ENCODE peak calls at places on chromosomes 13 and 19, in eight cellular contexts. A is psoas muscle; O is neural progenitor cell; M is CD8-positive, alpha-beta T cell; D is Peyer's patch; W is HCT116; B is thoracic aorta; P is adrenal gland. L is an unnamed sample.

GRCh38 chr13:27792393-27793218 is at the start of gene GSX1:
- DNase-seq in B (no peak), M (peak; percentile 11), O (peak; percentile 96), A (peak; percentile 72), W (no peak), D (no peak), P (peak; percentile 80), L (no peak)

GRCh38 chr19:17942181-17942580 is 9.4 kb downstream of the CCDC124 start:
- DNase-seq in W (no peak), O (no peak), P (no peak), D (no peak), B (no peak), M (no peak), A (no peak), L (no peak)

GRCh38 chr19:50515168-50515561 is 1.5 kb upstream of the ASPDH start:
- DNase-seq in M (no peak), O (no peak), D (no peak), P (no peak), B (no peak), A (no peak), W (no peak), L (no peak)

GRCh38 chr19:51690359-51691121 is 2.6 kb upstream of the SPACA6 start:
- DNase-seq in P (peak; percentile 71), W (no peak), D (peak; percentile 35), A (peak; percentile 80), O (peak; percentile 87), B (no peak), M (peak; percentile 23), L (no peak)

GRCh38 chr13:40315416-40316064 is 350.9 kb downstream of the FOXO1 start:
- DNase-seq in A (no peak), O (no peak), P (peak; percentile 59), M (peak; percentile 27), D (no peak), B (no peak), W (no peak), L (no peak)

GRCh38 chr13:25469179-25469545 is 97.4 kb downstream of the ATP8A2 start:
- DNase-seq in W (no peak), A (no peak), D (no peak), B (no peak), P (no peak), O (no peak), M (no peak), L (no peak)

GRCh38 chr13:40348096-40348679 is 318.3 kb downstream of the FOXO1 start:
- DNase-seq in D (no peak), O (no peak), M (no peak), B (no peak), P (no peak), A (no peak), W (no peak), L (no peak)

GRCh38 chr13:71242191-71242590 is 624.8 kb downstream of the DACH1 start:
- DNase-seq in P (no peak), O (peak; percentile 85), A (no peak), M (no peak), W (no peak), D (no peak), B (no peak), L (no peak)

GRCh38 chr19:43101950-43102349 is 19.4 kb upstream of the PSG2 start:
- DNase-seq in A (no peak), O (no peak), D (no peak), M (no peak), P (no peak), B (no peak), W (no peak), L (no peak)

GRCh38 chr13:31913459-31913858 is 118.1 kb upstream of the FRY start:
- DNase-seq in D (no peak), A (no peak), P (no peak), W (no peak), M (no peak), O (no peak), B (no peak), L (no peak)

GRCh38 chr19:38644719-38645118 is 2.7 kb upstream of the ACTN4 start:
- DNase-seq in B (no peak), O (no peak), P (no peak), D (no peak), M (no peak), A (no peak), W (no peak), L (no peak)

GRCh38 chr13:44605711-44606110 is 29.6 kb upstream of the TSC22D1 start:
- DNase-seq in O (no peak), A (no peak), M (no peak), W (no peak), B (no peak), D (no peak), P (no peak), L (no peak)

GRCh38 chr13:37029617-37030016 is 29.0 kb downstream of the EXOSC8 start:
- DNase-seq in D (no peak), O (no peak), M (no peak), P (peak; percentile 12), B (no peak), W (no peak), A (no peak), L (no peak)

GRCh38 chr19:32421589-32422361 is 16.2 kb downstream of the DPY19L3 start:
- DNase-seq in B (no peak), D (no peak), A (no peak), W (no peak), M (no peak), P (peak; percentile 46), O (no peak), L (no peak)

GRCh38 chr19:50658438-50659317 is 9.4 kb downstream of the C19orf81 start:
- DNase-seq in A (peak; percentile 60), P (peak; percentile 79), D (peak; percentile 30), M (peak; percentile 43), W (peak; percentile 68), O (peak; percentile 94), B (no peak), L (no peak)

GRCh38 chr19:47230122-47230920 is 678 bp downstream of the BBC3 start:
- DNase-seq in M (peak; percentile 80), D (peak; percentile 77), P (peak; percentile 66), A (peak; percentile 89), W (no peak), O (peak; percentile 77), B (no peak), L (peak; percentile 87)

GRCh38 chr13:81487151-81487550 is 1146.2 kb upstream of the SPRY2 start:
- DNase-seq in W (peak; percentile 35), O (peak; percentile 76), M (no peak), A (no peak), P (no peak), D (no peak), B (no peak), L (no peak)

GRCh38 chr19:45999653-46000121 is 4.4 kb downstream of the CCDC61 start:
- DNase-seq in M (no peak), P (no peak), D (no peak), W (no peak), A (peak; percentile 68), B (no peak), O (peak; percentile 78), L (no peak)

GRCh38 chr19:50214699-50215543 is 11.5 kb downstream of the MYH14 start:
- DNase-seq in B (no peak), M (no peak), W (peak; percentile 52), P (no peak), D (no peak), O (peak; percentile 61), A (no peak), L (no peak)

GRCh38 chr19:16051254-16052025 is 24.9 kb upstream of the TPM4 start:
- DNase-seq in W (peak; percentile 51), M (peak; percentile 17), A (no peak), P (peak; percentile 26), D (no peak), O (no peak), B (no peak), L (no peak)

GRCh38 chr19:15265849-15266248 is 33.6 kb upstream of the EPHX3 start:
- DNase-seq in B (peak; percentile 73), P (peak; percentile 97), O (no peak), D (peak; percentile 30), M (no peak), A (peak; percentile 96), W (no peak), L (peak; percentile 97)

GRCh38 chr13:59680429-59681024 is 483.2 kb downstream of the DIAPH3 start:
- DNase-seq in A (no peak), P (no peak), D (no peak), O (peak; percentile 35), B (no peak), M (no peak), W (peak; percentile 7), L (no peak)

DNA sequence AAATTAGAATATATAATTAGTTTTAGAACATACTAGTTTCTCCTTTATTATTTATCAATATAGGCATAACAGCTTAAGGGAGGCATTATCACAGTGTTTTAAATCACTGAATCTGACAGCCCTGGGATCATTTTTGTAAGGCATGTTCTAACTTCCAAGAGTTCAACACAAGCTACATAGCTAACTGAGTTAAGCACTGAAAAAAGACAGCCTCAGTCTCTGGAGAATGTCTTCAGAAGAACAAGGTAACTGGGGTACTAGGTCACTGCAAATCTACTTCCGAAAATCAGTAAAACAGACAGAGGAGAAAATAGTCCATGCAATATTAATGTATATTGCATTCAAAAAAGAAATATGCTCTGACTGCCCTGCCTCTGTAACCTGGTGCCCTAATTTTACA is 502.1 kb downstream of the RFC3 start:
- DNase-seq in O (no peak), W (no peak), P (no peak), D (no peak), A (no peak), M (no peak), B (no peak), L (no peak)
- H3K4me3 ChIP-seq in O (no peak overlapping the region), W (no peak overlapping the region), P (no peak overlapping the region), D (no peak overlapping the region), A (no peak overlapping the region), M (no peak overlapping the region), B (no peak overlapping the region), L (no peak overlapping the region)

GRCh38 chr13:91347996-91348905 is 764 bp downstream of the MIR17HG start:
- DNase-seq in P (peak; percentile 39), A (peak; percentile 64), W (no peak), B (no peak), O (peak; percentile 63), D (peak; percentile 68), M (peak; percentile 60), L (peak; percentile 70)
- H3K4me1 ChIP-seq in P (no peaks in the 10 kb centered on the region), A (peaks cover 20% of the 10 kb centered on the region), W (no peaks in the 10 kb centered on the region), B (peaks cover 16% of the 10 kb centered on the region), O (peaks cover 39% of the 10 kb centered on the region), D (peaks cover 9% of the 10 kb centered on the region), M (peaks cover 27% of the 10 kb centered on the region), L (peaks cover 13% of the 10 kb centered on the region)

DNA sequence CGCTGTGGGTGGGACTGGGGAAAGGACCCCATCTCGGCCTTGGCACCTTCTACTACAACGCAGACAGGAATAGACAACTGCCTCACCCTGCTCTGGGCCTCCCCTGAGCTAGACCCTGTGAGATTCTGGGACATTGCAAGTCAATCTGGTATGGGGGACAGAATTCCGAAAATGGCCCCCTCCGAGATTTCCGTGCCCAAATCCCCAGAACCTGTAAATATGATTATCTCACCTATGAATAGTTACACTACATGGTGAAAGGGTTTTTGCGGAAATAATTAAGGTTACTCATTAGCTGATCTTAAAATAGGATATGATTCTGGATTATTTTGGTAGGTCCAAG is 618 bp upstream of the ZBTB45 start:
- DNase-seq in W (no peak), O (no peak), A (no peak), M (no peak), B (no peak), P (no peak), D (no peak), L (no peak)
- TF ChIP-seq CTCF in W (no peak), O (no peak), A (no peak), M (no peak), B (no peak), P (no peak), D (no peak), L (peak; percentile 15)

DNA sequence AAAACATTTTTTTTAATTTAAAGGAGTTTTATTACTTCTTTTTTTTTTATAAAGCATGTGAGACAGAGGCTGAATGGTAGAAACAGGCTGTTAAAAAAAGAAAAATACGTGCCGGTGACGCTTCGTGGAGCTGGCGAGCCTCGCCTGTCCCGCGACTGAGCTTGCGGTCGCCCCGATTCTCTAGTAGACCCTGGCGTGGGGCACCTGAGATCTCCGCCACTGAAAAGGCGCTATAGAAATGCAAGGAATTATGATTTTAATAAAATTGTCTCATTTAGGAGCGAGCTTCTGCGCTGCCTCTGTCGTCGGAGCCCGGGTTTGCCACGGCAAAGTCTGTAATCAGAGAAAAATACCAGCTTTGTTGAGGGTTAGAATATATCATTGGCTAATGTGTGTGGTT is 18.4 kb downstream of the NFIX start:
- DNase-seq in P (no peak), W (no peak), B (no peak), M (no peak), A (no peak), O (no peak), D (no peak), L (peak; percentile 64)
- H3K4me3 ChIP-seq in P (peak overlapping the region; percentile 64), W (no peak overlapping the region), B (peak overlapping the region; percentile 81), M (peak overlapping the region; percentile 44), A (peak overlapping the region; percentile 70), O (no peak overlapping the region), D (peak overlapping the region; percentile 42), L (peak overlapping the region; percentile 62)

L was measured in ascending aorta.